ENCODE peak calls at places on chromosome 15, in ten cellular contexts. One of them, this sample, is unnamed.

GRCh38 chr15:101062471-101063171 is 143.5 kb downstream of the LRRK1 start:
- DNase-seq in A549: no peak
- DNase-seq in PC-3: no peak
- DNase-seq in esophagus muscularis mucosa: no peak
- DNase-seq in cardiac muscle cell: no peak
- DNase-seq in heart right ventricle: no peak
- DNase-seq in pancreas: no peak
- DNase-seq in kidney: peak; percentile 61
- DNase-seq in upper lobe of right lung: peak; percentile 20
- DNase-seq in CD8-positive, alpha-beta T cell: no peak
- DNase-seq in this sample: no peak

GRCh38 chr15:92958105-92958504 is 58.0 kb downstream of the CHD2 start:
- DNase-seq in A549: no peak
- DNase-seq in PC-3: no peak
- DNase-seq in esophagus muscularis mucosa: no peak
- DNase-seq in cardiac muscle cell: no peak
- DNase-seq in heart right ventricle: no peak
- DNase-seq in pancreas: no peak
- DNase-seq in kidney: no peak
- DNase-seq in upper lobe of right lung: no peak
- DNase-seq in CD8-positive, alpha-beta T cell: no peak
- DNase-seq in this sample: no peak

GRCh38 chr15:99076555-99077308 is 28.1 kb upstream of the SYNM start:
- DNase-seq in A549: peak; percentile 91
- DNase-seq in PC-3: peak; percentile 83
- DNase-seq in esophagus muscularis mucosa: no peak
- DNase-seq in cardiac muscle cell: peak; percentile 79
- DNase-seq in heart right ventricle: peak; percentile 73
- DNase-seq in pancreas: no peak
- DNase-seq in kidney: no peak
- DNase-seq in upper lobe of right lung: peak; percentile 55
- DNase-seq in CD8-positive, alpha-beta T cell: peak; percentile 20
- DNase-seq in this sample: peak; percentile 63

GRCh38 chr15:50289749-50290148 is 24.2 kb upstream of the HDC start:
- DNase-seq in A549: no peak
- DNase-seq in PC-3: no peak
- DNase-seq in esophagus muscularis mucosa: no peak
- DNase-seq in cardiac muscle cell: no peak
- DNase-seq in heart right ventricle: no peak
- DNase-seq in pancreas: no peak
- DNase-seq in kidney: no peak
- DNase-seq in upper lobe of right lung: no peak
- DNase-seq in CD8-positive, alpha-beta T cell: no peak
- DNase-seq in this sample: no peak

GRCh38 chr15:73859236-73859635 is 14.1 kb upstream of the TBC1D21 start:
- DNase-seq in A549: no peak
- DNase-seq in PC-3: no peak
- DNase-seq in esophagus muscularis mucosa: no peak
- DNase-seq in cardiac muscle cell: no peak
- DNase-seq in heart right ventricle: no peak
- DNase-seq in pancreas: no peak
- DNase-seq in kidney: no peak
- DNase-seq in upper lobe of right lung: no peak
- DNase-seq in CD8-positive, alpha-beta T cell: no peak
- DNase-seq in this sample: no peak

GRCh38 chr15:73442968-73443367 is at the start of gene REC114:
- DNase-seq in A549: no peak
- DNase-seq in PC-3: no peak
- DNase-seq in esophagus muscularis mucosa: no peak
- DNase-seq in cardiac muscle cell: no peak
- DNase-seq in heart right ventricle: no peak
- DNase-seq in pancreas: no peak
- DNase-seq in kidney: no peak
- DNase-seq in upper lobe of right lung: no peak
- DNase-seq in CD8-positive, alpha-beta T cell: no peak
- DNase-seq in this sample: no peak

GRCh38 chr15:91246998-91247397 is 146.9 kb downstream of the SV2B start:
- DNase-seq in A549: no peak
- DNase-seq in PC-3: no peak
- DNase-seq in esophagus muscularis mucosa: no peak
- DNase-seq in cardiac muscle cell: no peak
- DNase-seq in heart right ventricle: no peak
- DNase-seq in pancreas: no peak
- DNase-seq in kidney: no peak
- DNase-seq in upper lobe of right lung: no peak
- DNase-seq in CD8-positive, alpha-beta T cell: no peak
- DNase-seq in this sample: no peak

GRCh38 chr15:90300988-90301715 is 35.7 kb downstream of the NGRN start:
- DNase-seq in A549: peak; percentile 84
- DNase-seq in PC-3: peak; percentile 64
- DNase-seq in esophagus muscularis mucosa: no peak
- DNase-seq in cardiac muscle cell: peak; percentile 58
- DNase-seq in heart right ventricle: peak; percentile 61
- DNase-seq in pancreas: peak; percentile 78
- DNase-seq in kidney: peak; percentile 89
- DNase-seq in upper lobe of right lung: peak; percentile 81
- DNase-seq in CD8-positive, alpha-beta T cell: peak; percentile 42
- DNase-seq in this sample: peak; percentile 91

GRCh38 chr15:58432421-58432820 is 630 bp downstream of the LIPC start:
- DNase-seq in A549: no peak
- DNase-seq in PC-3: no peak
- DNase-seq in esophagus muscularis mucosa: no peak
- DNase-seq in cardiac muscle cell: no peak
- DNase-seq in heart right ventricle: no peak
- DNase-seq in pancreas: no peak
- DNase-seq in kidney: no peak
- DNase-seq in upper lobe of right lung: no peak
- DNase-seq in CD8-positive, alpha-beta T cell: no peak
- DNase-seq in this sample: no peak

GRCh38 chr15:56765252-56765651 is 31.9 kb upstream of the ZNF280D start:
- DNase-seq in A549: no peak
- DNase-seq in PC-3: peak; percentile 62
- DNase-seq in esophagus muscularis mucosa: no peak
- DNase-seq in cardiac muscle cell: no peak
- DNase-seq in heart right ventricle: peak; percentile 8
- DNase-seq in pancreas: no peak
- DNase-seq in kidney: no peak
- DNase-seq in upper lobe of right lung: no peak
- DNase-seq in CD8-positive, alpha-beta T cell: no peak
- DNase-seq in this sample: no peak

GRCh38 chr15:82680200-82681102 is 29.2 kb downstream of the AP3B2 start:
- DNase-seq in A549: peak; percentile 69
- DNase-seq in PC-3: peak; percentile 78
- DNase-seq in esophagus muscularis mucosa: no peak
- DNase-seq in cardiac muscle cell: peak; percentile 86
- DNase-seq in heart right ventricle: no peak
- DNase-seq in pancreas: peak; percentile 91
- DNase-seq in kidney: peak; percentile 93
- DNase-seq in upper lobe of right lung: peak; percentile 91
- DNase-seq in CD8-positive, alpha-beta T cell: peak; percentile 73
- DNase-seq in this sample: no peak

GRCh38 chr15:71304681-71305080 is 189.4 kb downstream of the THSD4 start:
- DNase-seq in A549: no peak
- DNase-seq in PC-3: no peak
- DNase-seq in esophagus muscularis mucosa: no peak
- DNase-seq in cardiac muscle cell: no peak
- DNase-seq in heart right ventricle: no peak
- DNase-seq in pancreas: no peak
- DNase-seq in kidney: no peak
- DNase-seq in upper lobe of right lung: no peak
- DNase-seq in CD8-positive, alpha-beta T cell: no peak
- DNase-seq in this sample: no peak

GRCh38 chr15:71306538-71306937 is 191.3 kb downstream of the THSD4 start:
- DNase-seq in A549: no peak
- DNase-seq in PC-3: no peak
- DNase-seq in esophagus muscularis mucosa: no peak
- DNase-seq in cardiac muscle cell: no peak
- DNase-seq in heart right ventricle: no peak
- DNase-seq in pancreas: no peak
- DNase-seq in kidney: no peak
- DNase-seq in upper lobe of right lung: no peak
- DNase-seq in CD8-positive, alpha-beta T cell: no peak
- DNase-seq in this sample: no peak

GRCh38 chr15:71303977-71304376 is 188.7 kb downstream of the THSD4 start:
- DNase-seq in A549: no peak
- DNase-seq in PC-3: no peak
- DNase-seq in esophagus muscularis mucosa: peak; percentile 84
- DNase-seq in cardiac muscle cell: no peak
- DNase-seq in heart right ventricle: no peak
- DNase-seq in pancreas: no peak
- DNase-seq in kidney: no peak
- DNase-seq in upper lobe of right lung: no peak
- DNase-seq in CD8-positive, alpha-beta T cell: no peak
- DNase-seq in this sample: no peak

GRCh38 chr15:71301958-71302621 is 186.8 kb downstream of the THSD4 start:
- DNase-seq in A549: no peak
- DNase-seq in PC-3: no peak
- DNase-seq in esophagus muscularis mucosa: peak; percentile 82
- DNase-seq in cardiac muscle cell: peak; percentile 11
- DNase-seq in heart right ventricle: no peak
- DNase-seq in pancreas: no peak
- DNase-seq in kidney: no peak
- DNase-seq in upper lobe of right lung: no peak
- DNase-seq in CD8-positive, alpha-beta T cell: no peak
- DNase-seq in this sample: no peak

DNA sequence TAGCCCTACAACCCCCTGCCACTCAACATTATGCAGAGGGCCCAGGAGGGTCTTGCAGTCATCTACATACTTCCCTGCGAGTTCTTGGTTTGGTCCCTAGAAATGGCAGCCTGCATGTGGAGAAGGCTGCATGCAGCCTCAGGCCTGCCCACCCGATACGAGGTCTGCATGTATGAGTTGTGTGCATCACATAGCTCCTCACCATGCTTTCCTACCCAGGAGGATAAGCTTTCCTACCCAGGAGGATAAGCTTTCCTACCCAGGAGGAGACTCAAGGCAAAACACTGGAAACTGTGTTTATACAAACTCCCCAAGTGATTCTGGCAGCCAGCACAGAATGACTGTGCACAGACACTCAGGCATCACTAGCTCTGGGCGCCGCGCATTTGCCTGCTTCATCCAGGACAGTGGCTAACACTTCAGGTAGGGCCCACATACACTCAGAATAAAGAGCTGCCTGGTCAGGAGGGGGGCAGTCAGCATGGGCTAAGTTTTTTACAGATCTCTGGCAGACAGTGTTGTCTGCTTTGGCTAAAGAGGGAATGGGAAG is 187.7 kb downstream of the THSD4 start:
- DNase-seq in A549: no peak
- DNase-seq in PC-3: no peak
- DNase-seq in esophagus muscularis mucosa: peak; percentile 90
- DNase-seq in cardiac muscle cell: no peak
- DNase-seq in heart right ventricle: no peak
- DNase-seq in pancreas: no peak
- DNase-seq in kidney: no peak
- DNase-seq in upper lobe of right lung: no peak
- DNase-seq in CD8-positive, alpha-beta T cell: no peak
- DNase-seq in this sample: peak; percentile 82
- H3K27ac ChIP-seq in A549: peak overlapping the region; percentile 61
- H3K27ac ChIP-seq in PC-3: no peak overlapping the region
- H3K27ac ChIP-seq in esophagus muscularis mucosa: peak overlapping the region; percentile 70
- H3K27ac ChIP-seq in cardiac muscle cell: no peak overlapping the region
- H3K27ac ChIP-seq in heart right ventricle: no peak overlapping the region
- H3K27ac ChIP-seq in pancreas: no peak overlapping the region
- H3K27ac ChIP-seq in kidney: no peak overlapping the region
- H3K27ac ChIP-seq in upper lobe of right lung: no peak overlapping the region
- H3K27ac ChIP-seq in CD8-positive, alpha-beta T cell: no peak overlapping the region
- H3K27ac ChIP-seq in this sample: peak overlapping the region; percentile 54

GRCh38 chr15:68820589-68821189 is at the start of gene ANP32A:
- DNase-seq in A549: peak; percentile 97
- DNase-seq in PC-3: peak; percentile 93
- DNase-seq in esophagus muscularis mucosa: peak; percentile 99
- DNase-seq in cardiac muscle cell: peak; percentile 97
- DNase-seq in heart right ventricle: peak; percentile 99
- DNase-seq in pancreas: peak; percentile 98
- DNase-seq in kidney: peak; percentile 99
- DNase-seq in upper lobe of right lung: peak; percentile 98
- DNase-seq in CD8-positive, alpha-beta T cell: peak; percentile 97
- DNase-seq in this sample: peak; percentile 98

GRCh38 chr15:68823561-68823960 is 2.9 kb upstream of the ANP32A start:
- DNase-seq in A549: no peak
- DNase-seq in PC-3: no peak
- DNase-seq in esophagus muscularis mucosa: no peak
- DNase-seq in cardiac muscle cell: no peak
- DNase-seq in heart right ventricle: no peak
- DNase-seq in pancreas: no peak
- DNase-seq in kidney: no peak
- DNase-seq in upper lobe of right lung: no peak
- DNase-seq in CD8-positive, alpha-beta T cell: no peak
- DNase-seq in this sample: no peak

GRCh38 chr15:68821898-68822380 is 1.2 kb upstream of the ANP32A start:
- DNase-seq in A549: peak; percentile 31
- DNase-seq in PC-3: peak; percentile 60
- DNase-seq in esophagus muscularis mucosa: no peak
- DNase-seq in cardiac muscle cell: peak; percentile 24
- DNase-seq in heart right ventricle: no peak
- DNase-seq in pancreas: no peak
- DNase-seq in kidney: no peak
- DNase-seq in upper lobe of right lung: no peak
- DNase-seq in CD8-positive, alpha-beta T cell: no peak
- DNase-seq in this sample: no peak

GRCh38 chr15:68821190-68821897 is 649 bp upstream of the ANP32A start:
- DNase-seq in A549: peak; percentile 18
- DNase-seq in PC-3: no peak
- DNase-seq in esophagus muscularis mucosa: no peak
- DNase-seq in cardiac muscle cell: no peak
- DNase-seq in heart right ventricle: no peak
- DNase-seq in pancreas: no peak
- DNase-seq in kidney: no peak
- DNase-seq in upper lobe of right lung: no peak
- DNase-seq in CD8-positive, alpha-beta T cell: no peak
- DNase-seq in this sample: no peak

GRCh38 chr15:68822818-68823217 is 2.1 kb upstream of the ANP32A start:
- DNase-seq in A549: no peak
- DNase-seq in PC-3: no peak
- DNase-seq in esophagus muscularis mucosa: no peak
- DNase-seq in cardiac muscle cell: no peak
- DNase-seq in heart right ventricle: no peak
- DNase-seq in pancreas: no peak
- DNase-seq in kidney: no peak
- DNase-seq in upper lobe of right lung: no peak
- DNase-seq in CD8-positive, alpha-beta T cell: no peak
- DNase-seq in this sample: no peak
- H3K4me3 ChIP-seq in A549: no peak overlapping the region
- H3K4me3 ChIP-seq in PC-3: peak overlapping the region; percentile 98
- H3K4me3 ChIP-seq in esophagus muscularis mucosa: no peak overlapping the region
- H3K4me3 ChIP-seq in cardiac muscle cell: no peak overlapping the region
- H3K4me3 ChIP-seq in heart right ventricle: no peak overlapping the region
- H3K4me3 ChIP-seq in pancreas: no peak overlapping the region
- H3K4me3 ChIP-seq in kidney: no peak overlapping the region
- H3K4me3 ChIP-seq in upper lobe of right lung: no peak overlapping the region
- H3K4me3 ChIP-seq in CD8-positive, alpha-beta T cell: no peak overlapping the region
- H3K4me3 ChIP-seq in this sample: no peak overlapping the region

GRCh38 chr15:48016865-48017264 is 103.9 kb upstream of the SLC24A5 start:
- DNase-seq in A549: no peak
- DNase-seq in PC-3: no peak
- DNase-seq in esophagus muscularis mucosa: no peak
- DNase-seq in cardiac muscle cell: no peak
- DNase-seq in heart right ventricle: no peak
- DNase-seq in pancreas: no peak
- DNase-seq in kidney: no peak
- DNase-seq in upper lobe of right lung: no peak
- DNase-seq in CD8-positive, alpha-beta T cell: no peak
- DNase-seq in this sample: no peak
- H3K4me1 ChIP-seq in A549: no peaks in the 10 kb centered on the region
- H3K4me1 ChIP-seq in PC-3: no peaks in the 10 kb centered on the region
- H3K4me1 ChIP-seq in esophagus muscularis mucosa: no peaks in the 10 kb centered on the region
- H3K4me1 ChIP-seq in cardiac muscle cell: no peaks in the 10 kb centered on the region
- H3K4me1 ChIP-seq in heart right ventricle: no peaks in the 10 kb centered on the region
- H3K4me1 ChIP-seq in pancreas: no peaks in the 10 kb centered on the region
- H3K4me1 ChIP-seq in kidney: no peaks in the 10 kb centered on the region
- H3K4me1 ChIP-seq in upper lobe of right lung: no peaks in the 10 kb centered on the region
- H3K4me1 ChIP-seq in CD8-positive, alpha-beta T cell: no peaks in the 10 kb centered on the region
- H3K4me1 ChIP-seq in this sample: no peaks in the 10 kb centered on the region

GRCh38 chr15:38074029-38074428 is 139.6 kb downstream of the TMCO5A start:
- DNase-seq in A549: no peak
- DNase-seq in PC-3: peak; percentile 36
- DNase-seq in esophagus muscularis mucosa: no peak
- DNase-seq in cardiac muscle cell: no peak
- DNase-seq in heart right ventricle: no peak
- DNase-seq in pancreas: no peak
- DNase-seq in kidney: no peak
- DNase-seq in upper lobe of right lung: no peak
- DNase-seq in CD8-positive, alpha-beta T cell: no peak
- DNase-seq in this sample: no peak
- H3K27ac ChIP-seq in A549: no peak overlapping the region
- H3K27ac ChIP-seq in PC-3: peak overlapping the region; percentile 91
- H3K27ac ChIP-seq in esophagus muscularis mucosa: peak overlapping the region; percentile 87
- H3K27ac ChIP-seq in cardiac muscle cell: no peak overlapping the region
- H3K27ac ChIP-seq in heart right ventricle: peak overlapping the region; percentile 83
- H3K27ac ChIP-seq in pancreas: peak overlapping the region; percentile 80
- H3K27ac ChIP-seq in kidney: peak overlapping the region; percentile 91
- H3K27ac ChIP-seq in upper lobe of right lung: peak overlapping the region; percentile 94
- H3K27ac ChIP-seq in CD8-positive, alpha-beta T cell: no peak overlapping the region
- H3K27ac ChIP-seq in this sample: peak overlapping the region; percentile 92

This sample was measured in aorta.